ENCODE peak calls at places on chromosomes 6 and 20, in ten cellular contexts. L is mucosa of gallbladder; Q is astrocyte of the spinal cord; X is RKO; K is HuH-7; J is HCT116; Z is activated T-helper 9 cell treated with anti-CD3 and anti-CD28 coated beads, Interleukin-2, amount 50 U/mL, for 16 hours; O is cardiac muscle cell; Y is CD8-positive, alpha-beta T cell; C is SIG-M5. E is an unnamed sample.

GRCh38 chr20:25676164-25676809 is 20.4 kb downstream of the ZNF337 start:
- DNase-seq in Q (peak; percentile 43), C (no peak), X (peak; percentile 39), K (no peak), J (no peak), O (no peak), L (no peak), Z (no peak), Y (no peak), E (no peak)

GRCh38 chr20:33178726-33179125 is 10.8 kb downstream of the BPIFA2 start:
- DNase-seq in L (peak; percentile 47), O (no peak), C (no peak), Q (no peak), K (peak; percentile 86), J (no peak), Y (no peak), X (no peak), Z (no peak), E (no peak)

GRCh38 chr20:36271639-36272546 is 34.2 kb upstream of the DLGAP4 start:
- DNase-seq in O (no peak), L (no peak), K (no peak), Q (no peak), Y (no peak), X (no peak), C (no peak), Z (no peak), J (no peak), E (no peak)

GRCh38 chr6:144131248-144131709 is 19.0 kb upstream of the STX11 start:
- DNase-seq in Y (no peak), L (no peak), K (no peak), J (peak; percentile 47), Z (no peak), O (no peak), Q (peak; percentile 65), X (peak; percentile 89), C (no peak), E (no peak)

GRCh38 chr6:169647637-169648036 is 54.2 kb downstream of the WDR27 start:
- DNase-seq in J (no peak), Z (no peak), Y (no peak), C (no peak), Q (no peak), L (no peak), O (no peak), K (no peak), X (no peak), E (no peak)

GRCh38 chr6:73955800-73956199 is 259.8 kb downstream of the CD109 start:
- DNase-seq in Q (no peak), L (no peak), Z (no peak), X (no peak), J (no peak), Y (no peak), O (no peak), C (no peak), K (no peak), E (no peak)

GRCh38 chr6:125469915-125470314 is 168.1 kb upstream of the HDDC2 start:
- DNase-seq in X (no peak), Z (no peak), L (no peak), C (no peak), Y (no peak), J (no peak), Q (peak; percentile 13), K (no peak), O (no peak), E (no peak)

GRCh38 chr6:148195511-148195910 is 147.1 kb upstream of the SASH1 start:
- DNase-seq in C (no peak), O (no peak), L (no peak), K (no peak), Q (no peak), Z (no peak), X (no peak), Y (no peak), J (no peak), E (no peak)

GRCh38 chr6:38345586-38345985 is 294.1 kb downstream of the BTBD9 start:
- DNase-seq in X (no peak), L (no peak), K (no peak), C (no peak), Q (no peak), Z (no peak), O (no peak), J (no peak), Y (no peak), E (no peak)

GRCh38 chr20:61520761-61521460 is 268.9 kb downstream of the CDH4 start:
- DNase-seq in Z (no peak), L (no peak), J (no peak), X (peak; percentile 52), Q (peak; percentile 90), K (no peak), O (no peak), Y (no peak), C (no peak), E (no peak)

GRCh38 chr6:157013649-157014365 is 236.6 kb downstream of the ARID1B start:
- DNase-seq in J (no peak), Y (no peak), L (no peak), K (no peak), O (no peak), C (no peak), Q (peak; percentile 36), Z (no peak), X (no peak), E (no peak)